ENCODE peak calls at places on chromosomes 11 and 22, in nine cellular contexts. One of them, this sample, is unnamed.

GRCh38 chr22:25419247-25420113 is 145.0 kb upstream of the GRK3 start:
- DNase-seq in D341Med: no peak
- DNase-seq in GM23248: peak; percentile 61
- DNase-seq in HTR-8/SVneo: no peak
- DNase-seq in GM04504: no peak
- DNase-seq in central memory CD4-positive, alpha-beta T cell: no peak
- DNase-seq in NCI-H748 treated with DMSO at 0.1 percent for 48 hours: peak; percentile 30
- DNase-seq in cardiac muscle cell: no peak
- DNase-seq in HFFc6: no peak
- DNase-seq in this sample: no peak

GRCh38 chr22:35638408-35638807 is 9.8 kb upstream of the APOL6 start:
- DNase-seq in HTR-8/SVneo: no peak
- DNase-seq in GM04504: peak; percentile 92
- DNase-seq in cardiac muscle cell: peak; percentile 24
- DNase-seq in central memory CD4-positive, alpha-beta T cell: no peak
- DNase-seq in D341Med: peak; percentile 17
- DNase-seq in NCI-H748 treated with DMSO at 0.1 percent for 48 hours: no peak
- DNase-seq in GM23248: peak; percentile 92
- DNase-seq in HFFc6: peak; percentile 68
- DNase-seq in this sample: peak; percentile 82

GRCh38 chr11:17600316-17601205 is 53.5 kb downstream of the OTOG start:
- DNase-seq in cardiac muscle cell: no peak
- DNase-seq in HTR-8/SVneo: no peak
- DNase-seq in GM04504: no peak
- DNase-seq in GM23248: no peak
- DNase-seq in D341Med: peak; percentile 14
- DNase-seq in NCI-H748 treated with DMSO at 0.1 percent for 48 hours: no peak
- DNase-seq in central memory CD4-positive, alpha-beta T cell: no peak
- DNase-seq in HFFc6: no peak
- DNase-seq in this sample: no peak

GRCh38 chr11:10899542-10899830 is 41.6 kb upstream of the ZBED5 start:
- DNase-seq in GM04504: no peak
- DNase-seq in GM23248: no peak
- DNase-seq in HTR-8/SVneo: no peak
- DNase-seq in cardiac muscle cell: no peak
- DNase-seq in central memory CD4-positive, alpha-beta T cell: no peak
- DNase-seq in HFFc6: no peak
- DNase-seq in NCI-H748 treated with DMSO at 0.1 percent for 48 hours: no peak
- DNase-seq in D341Med: no peak
- DNase-seq in this sample: no peak

GRCh38 chr11:92423133-92423532 is 198.5 kb downstream of the FAT3 start:
- DNase-seq in D341Med: no peak
- DNase-seq in GM04504: no peak
- DNase-seq in NCI-H748 treated with DMSO at 0.1 percent for 48 hours: no peak
- DNase-seq in HTR-8/SVneo: no peak
- DNase-seq in GM23248: peak; percentile 33
- DNase-seq in HFFc6: no peak
- DNase-seq in central memory CD4-positive, alpha-beta T cell: no peak
- DNase-seq in cardiac muscle cell: no peak
- DNase-seq in this sample: peak; percentile 13

GRCh38 chr11:1077417-1078119 is 2.9 kb downstream of the MUC2 start:
- DNase-seq in NCI-H748 treated with DMSO at 0.1 percent for 48 hours: no peak
- DNase-seq in cardiac muscle cell: no peak
- DNase-seq in D341Med: no peak
- DNase-seq in GM23248: no peak
- DNase-seq in GM04504: no peak
- DNase-seq in central memory CD4-positive, alpha-beta T cell: no peak
- DNase-seq in HFFc6: no peak
- DNase-seq in HTR-8/SVneo: no peak
- DNase-seq in this sample: no peak

GRCh38 chr11:68882391-68882790 is 21.2 kb downstream of the MRPL21 start:
- DNase-seq in HTR-8/SVneo: no peak
- DNase-seq in GM23248: no peak
- DNase-seq in central memory CD4-positive, alpha-beta T cell: no peak
- DNase-seq in D341Med: no peak
- DNase-seq in NCI-H748 treated with DMSO at 0.1 percent for 48 hours: no peak
- DNase-seq in GM04504: no peak
- DNase-seq in HFFc6: no peak
- DNase-seq in cardiac muscle cell: no peak
- DNase-seq in this sample: no peak

GRCh38 chr22:47795477-47796127 is 1033.2 kb downstream of the TBC1D22A start:
- DNase-seq in GM04504: no peak
- DNase-seq in HTR-8/SVneo: no peak
- DNase-seq in D341Med: peak; percentile 5
- DNase-seq in cardiac muscle cell: no peak
- DNase-seq in central memory CD4-positive, alpha-beta T cell: no peak
- DNase-seq in GM23248: no peak
- DNase-seq in HFFc6: no peak
- DNase-seq in NCI-H748 treated with DMSO at 0.1 percent for 48 hours: no peak
- DNase-seq in this sample: no peak

GRCh38 chr11:86809561-86809960 is 9.2 kb downstream of the PRSS23 start:
- DNase-seq in HTR-8/SVneo: no peak
- DNase-seq in GM04504: no peak
- DNase-seq in central memory CD4-positive, alpha-beta T cell: no peak
- DNase-seq in D341Med: no peak
- DNase-seq in cardiac muscle cell: no peak
- DNase-seq in NCI-H748 treated with DMSO at 0.1 percent for 48 hours: no peak
- DNase-seq in GM23248: no peak
- DNase-seq in HFFc6: no peak
- DNase-seq in this sample: no peak

GRCh38 chr11:94909371-94909820 is 64.0 kb downstream of the CWC15 start:
- DNase-seq in GM23248: peak; percentile 81
- DNase-seq in HTR-8/SVneo: no peak
- DNase-seq in central memory CD4-positive, alpha-beta T cell: no peak
- DNase-seq in GM04504: peak; percentile 63
- DNase-seq in cardiac muscle cell: no peak
- DNase-seq in D341Med: no peak
- DNase-seq in NCI-H748 treated with DMSO at 0.1 percent for 48 hours: no peak
- DNase-seq in HFFc6: peak; percentile 88
- DNase-seq in this sample: peak; percentile 75

GRCh38 chr22:26740253-26740652 is 82.9 kb downstream of the MIAT start:
- DNase-seq in HTR-8/SVneo: no peak
- DNase-seq in central memory CD4-positive, alpha-beta T cell: no peak
- DNase-seq in HFFc6: no peak
- DNase-seq in D341Med: no peak
- DNase-seq in cardiac muscle cell: peak; percentile 13
- DNase-seq in GM04504: no peak
- DNase-seq in NCI-H748 treated with DMSO at 0.1 percent for 48 hours: no peak
- DNase-seq in GM23248: no peak
- DNase-seq in this sample: no peak

GRCh38 chr11:108985611-108986279 is 320.9 kb downstream of the DDX10 start:
- DNase-seq in HTR-8/SVneo: peak; percentile 22
- DNase-seq in GM04504: no peak
- DNase-seq in central memory CD4-positive, alpha-beta T cell: no peak
- DNase-seq in GM23248: peak; percentile 80
- DNase-seq in cardiac muscle cell: no peak
- DNase-seq in D341Med: no peak
- DNase-seq in NCI-H748 treated with DMSO at 0.1 percent for 48 hours: no peak
- DNase-seq in HFFc6: peak; percentile 57
- DNase-seq in this sample: peak; percentile 29

GRCh38 chr22:38203090-38203810 is 1.5 kb downstream of the MAFF start:
- DNase-seq in GM04504: no peak
- DNase-seq in HFFc6: no peak
- DNase-seq in cardiac muscle cell: peak; percentile 39
- DNase-seq in central memory CD4-positive, alpha-beta T cell: peak; percentile 43
- DNase-seq in HTR-8/SVneo: no peak
- DNase-seq in NCI-H748 treated with DMSO at 0.1 percent for 48 hours: no peak
- DNase-seq in D341Med: no peak
- DNase-seq in GM23248: peak; percentile 48
- DNase-seq in this sample: no peak

GRCh38 chr22:50720861-50721844 is 16.9 kb upstream of the ACR start:
- DNase-seq in HFFc6: no peak
- DNase-seq in HTR-8/SVneo: no peak
- DNase-seq in GM23248: no peak
- DNase-seq in cardiac muscle cell: no peak
- DNase-seq in D341Med: no peak
- DNase-seq in GM04504: no peak
- DNase-seq in NCI-H748 treated with DMSO at 0.1 percent for 48 hours: no peak
- DNase-seq in central memory CD4-positive, alpha-beta T cell: no peak
- DNase-seq in this sample: no peak

GRCh38 chr22:47654922-47655451 is 892.5 kb downstream of the TBC1D22A start:
- DNase-seq in central memory CD4-positive, alpha-beta T cell: no peak
- DNase-seq in cardiac muscle cell: no peak
- DNase-seq in GM23248: no peak
- DNase-seq in NCI-H748 treated with DMSO at 0.1 percent for 48 hours: no peak
- DNase-seq in HFFc6: no peak
- DNase-seq in HTR-8/SVneo: no peak
- DNase-seq in D341Med: no peak
- DNase-seq in GM04504: no peak
- DNase-seq in this sample: no peak

GRCh38 chr11:16226245-16226644 is 130.1 kb downstream of the SOX6 start:
- DNase-seq in NCI-H748 treated with DMSO at 0.1 percent for 48 hours: peak; percentile 94
- DNase-seq in cardiac muscle cell: peak; percentile 44
- DNase-seq in HFFc6: peak; percentile 41
- DNase-seq in D341Med: no peak
- DNase-seq in GM23248: no peak
- DNase-seq in HTR-8/SVneo: no peak
- DNase-seq in central memory CD4-positive, alpha-beta T cell: no peak
- DNase-seq in GM04504: peak; percentile 3
- DNase-seq in this sample: no peak

GRCh38 chr11:78460468-78460867 is 42.8 kb upstream of the GAB2 start:
- DNase-seq in GM04504: no peak
- DNase-seq in cardiac muscle cell: no peak
- DNase-seq in D341Med: no peak
- DNase-seq in GM23248: peak; percentile 48
- DNase-seq in HTR-8/SVneo: peak; percentile 20
- DNase-seq in NCI-H748 treated with DMSO at 0.1 percent for 48 hours: no peak
- DNase-seq in central memory CD4-positive, alpha-beta T cell: no peak
- DNase-seq in HFFc6: peak; percentile 37
- DNase-seq in this sample: peak; percentile 62

GRCh38 chr22:31394326-31394725 is 5.1 kb upstream of the DRG1 start:
- DNase-seq in GM23248: peak; percentile 20
- DNase-seq in GM04504: peak; percentile 8
- DNase-seq in HFFc6: no peak
- DNase-seq in D341Med: no peak
- DNase-seq in central memory CD4-positive, alpha-beta T cell: no peak
- DNase-seq in HTR-8/SVneo: no peak
- DNase-seq in cardiac muscle cell: no peak
- DNase-seq in NCI-H748 treated with DMSO at 0.1 percent for 48 hours: no peak
- DNase-seq in this sample: peak; percentile 10

GRCh38 chr11:112241486-112241885 is 15.3 kb downstream of the PTS start:
- DNase-seq in NCI-H748 treated with DMSO at 0.1 percent for 48 hours: no peak
- DNase-seq in central memory CD4-positive, alpha-beta T cell: no peak
- DNase-seq in D341Med: no peak
- DNase-seq in HTR-8/SVneo: no peak
- DNase-seq in HFFc6: peak; percentile 77
- DNase-seq in GM04504: peak; percentile 59
- DNase-seq in cardiac muscle cell: no peak
- DNase-seq in GM23248: peak; percentile 81
- DNase-seq in this sample: peak; percentile 40

GRCh38 chr11:13140028-13140870 is 131.1 kb downstream of the RASSF10 start:
- DNase-seq in HTR-8/SVneo: no peak
- DNase-seq in GM04504: no peak
- DNase-seq in D341Med: no peak
- DNase-seq in HFFc6: no peak
- DNase-seq in central memory CD4-positive, alpha-beta T cell: no peak
- DNase-seq in NCI-H748 treated with DMSO at 0.1 percent for 48 hours: no peak
- DNase-seq in cardiac muscle cell: peak; percentile 49
- DNase-seq in GM23248: peak; percentile 60
- DNase-seq in this sample: no peak

GRCh38 chr11:130780437-130780836 is 135.8 kb downstream of the SNX19 start:
- DNase-seq in GM23248: no peak
- DNase-seq in HTR-8/SVneo: no peak
- DNase-seq in NCI-H748 treated with DMSO at 0.1 percent for 48 hours: no peak
- DNase-seq in cardiac muscle cell: no peak
- DNase-seq in central memory CD4-positive, alpha-beta T cell: no peak
- DNase-seq in HFFc6: no peak
- DNase-seq in D341Med: no peak
- DNase-seq in GM04504: no peak
- DNase-seq in this sample: no peak

GRCh38 chr11:61775106-61775505 is 17.3 kb downstream of the TMEM258 start:
- DNase-seq in HFFc6: no peak
- DNase-seq in GM23248: no peak
- DNase-seq in cardiac muscle cell: no peak
- DNase-seq in central memory CD4-positive, alpha-beta T cell: no peak
- DNase-seq in HTR-8/SVneo: no peak
- DNase-seq in NCI-H748 treated with DMSO at 0.1 percent for 48 hours: no peak
- DNase-seq in D341Med: no peak
- DNase-seq in GM04504: no peak
- DNase-seq in this sample: no peak

GRCh38 chr11:9201372-9202162 is 63.6 kb downstream of the DENND5A start:
- DNase-seq in HFFc6: no peak
- DNase-seq in GM04504: no peak
- DNase-seq in NCI-H748 treated with DMSO at 0.1 percent for 48 hours: no peak
- DNase-seq in D341Med: no peak
- DNase-seq in cardiac muscle cell: no peak
- DNase-seq in central memory CD4-positive, alpha-beta T cell: no peak
- DNase-seq in HTR-8/SVneo: no peak
- DNase-seq in GM23248: no peak
- DNase-seq in this sample: no peak

GRCh38 chr22:37282385-37282677 is at the start of gene CYTH4:
- DNase-seq in central memory CD4-positive, alpha-beta T cell: peak; percentile 63
- DNase-seq in GM04504: no peak
- DNase-seq in D341Med: no peak
- DNase-seq in GM23248: no peak
- DNase-seq in NCI-H748 treated with DMSO at 0.1 percent for 48 hours: no peak
- DNase-seq in HTR-8/SVneo: no peak
- DNase-seq in cardiac muscle cell: no peak
- DNase-seq in HFFc6: no peak
- DNase-seq in this sample: no peak

GRCh38 chr11:8839306-8839956 is 71.6 kb upstream of the AKIP1 start:
- DNase-seq in D341Med: no peak
- DNase-seq in HFFc6: no peak
- DNase-seq in central memory CD4-positive, alpha-beta T cell: no peak
- DNase-seq in GM23248: no peak
- DNase-seq in NCI-H748 treated with DMSO at 0.1 percent for 48 hours: no peak
- DNase-seq in GM04504: no peak
- DNase-seq in HTR-8/SVneo: no peak
- DNase-seq in cardiac muscle cell: no peak
- DNase-seq in this sample: no peak

GRCh38 chr11:61507962-61508824 is at the start of gene LRRC10B:
- DNase-seq in cardiac muscle cell: peak; percentile 80
- DNase-seq in NCI-H748 treated with DMSO at 0.1 percent for 48 hours: peak; percentile 85
- DNase-seq in D341Med: peak; percentile 91
- DNase-seq in GM04504: no peak
- DNase-seq in HTR-8/SVneo: no peak
- DNase-seq in GM23248: peak; percentile 49
- DNase-seq in HFFc6: no peak
- DNase-seq in central memory CD4-positive, alpha-beta T cell: no peak
- DNase-seq in this sample: peak; percentile 55

GRCh38 chr11:5129457-5129877 is 8.7 kb downstream of the OR52A5 start:
- DNase-seq in cardiac muscle cell: no peak
- DNase-seq in NCI-H748 treated with DMSO at 0.1 percent for 48 hours: no peak
- DNase-seq in HFFc6: peak; percentile 4
- DNase-seq in GM23248: peak; percentile 41
- DNase-seq in HTR-8/SVneo: no peak
- DNase-seq in GM04504: no peak
- DNase-seq in central memory CD4-positive, alpha-beta T cell: no peak
- DNase-seq in D341Med: no peak
- DNase-seq in this sample: peak; percentile 8

GRCh38 chr11:69396051-69396947 is 85.2 kb upstream of the LINC01488 start:
- DNase-seq in cardiac muscle cell: no peak
- DNase-seq in D341Med: no peak
- DNase-seq in central memory CD4-positive, alpha-beta T cell: no peak
- DNase-seq in HFFc6: no peak
- DNase-seq in HTR-8/SVneo: no peak
- DNase-seq in NCI-H748 treated with DMSO at 0.1 percent for 48 hours: no peak
- DNase-seq in GM04504: no peak
- DNase-seq in GM23248: no peak
- DNase-seq in this sample: no peak

GRCh38 chr11:57303990-57304579 is 20.7 kb downstream of the TNKS1BP1 start:
- DNase-seq in central memory CD4-positive, alpha-beta T cell: no peak
- DNase-seq in HFFc6: no peak
- DNase-seq in NCI-H748 treated with DMSO at 0.1 percent for 48 hours: no peak
- DNase-seq in cardiac muscle cell: no peak
- DNase-seq in GM23248: peak; percentile 80
- DNase-seq in D341Med: peak; percentile 61
- DNase-seq in GM04504: no peak
- DNase-seq in HTR-8/SVneo: no peak
- DNase-seq in this sample: no peak

GRCh38 chr11:123065634-123066033 is 3.7 kb upstream of the HSPA8 start:
- DNase-seq in D341Med: no peak
- DNase-seq in central memory CD4-positive, alpha-beta T cell: no peak
- DNase-seq in HFFc6: no peak
- DNase-seq in cardiac muscle cell: no peak
- DNase-seq in GM23248: peak; percentile 72
- DNase-seq in GM04504: no peak
- DNase-seq in HTR-8/SVneo: no peak
- DNase-seq in NCI-H748 treated with DMSO at 0.1 percent for 48 hours: no peak
- DNase-seq in this sample: no peak

GRCh38 chr11:69209038-69209350 is 53.3 kb downstream of the SMIM38 start:
- DNase-seq in GM04504: no peak
- DNase-seq in GM23248: no peak
- DNase-seq in HFFc6: no peak
- DNase-seq in D341Med: no peak
- DNase-seq in cardiac muscle cell: no peak
- DNase-seq in NCI-H748 treated with DMSO at 0.1 percent for 48 hours: no peak
- DNase-seq in central memory CD4-positive, alpha-beta T cell: no peak
- DNase-seq in HTR-8/SVneo: no peak
- DNase-seq in this sample: no peak

This sample was measured in AG08396.